ENCODE peak calls at places on chromosomes 6 and 20, in four cellular contexts. G, B, H and D are unnamed samples.

GRCh38 chr6:30875244-30876038 is 8.9 kb upstream of the DDR1 start:
- DNase-seq in H (no peak), B (peak; percentile 34), G (peak; percentile 77), D (no peak)

GRCh38 chr20:25254986-25255680 is 7.2 kb downstream of the PYGB start:
- DNase-seq in B (no peak), H (no peak), G (no peak), D (peak; percentile 89)

GRCh38 chr6:7052441-7052936 is 55.3 kb upstream of the RREB1 start:
- DNase-seq in H (no peak), G (no peak), B (peak; percentile 57), D (peak; percentile 38)

GRCh38 chr6:5132741-5133140 is 47.6 kb downstream of the PPP1R3G start:
- DNase-seq in B (peak; percentile 76), H (no peak), G (no peak), D (no peak)

GRCh38 chr6:104226798-104227444 is 632.8 kb downstream of the HACE1 start:
- DNase-seq in H (no peak), B (no peak), G (no peak), D (no peak)

GRCh38 chr6:45480697-45481415 is 103.1 kb upstream of the SUPT3H start:
- DNase-seq in G (no peak), H (no peak), B (no peak), D (no peak)

GRCh38 chr6:136764522-136764993 is 27.7 kb downstream of the MAP3K5 start:
- DNase-seq in B (no peak), G (no peak), H (no peak), D (no peak)

GRCh38 chr6:86856937-86857563 is 80.3 kb upstream of the HTR1E start:
- DNase-seq in H (peak; percentile 59), G (peak; percentile 10), B (peak; percentile 82), D (no peak)

GRCh38 chr6:87151471-87151785 is 3.9 kb upstream of the ZNF292 start:
- DNase-seq in B (no peak), H (no peak), G (no peak), D (no peak)

GRCh38 chr20:57809661-57810172 is 99.9 kb upstream of the PMEPA1 start:
- DNase-seq in B (no peak), H (no peak), G (no peak), D (peak; percentile 83)

GRCh38 chr6:16481680-16482079 is 243.3 kb downstream of the GMPR start:
- DNase-seq in H (no peak), B (no peak), G (no peak), D (no peak)

GRCh38 chr20:62733891-62734290 is 25.3 kb downstream of the NTSR1 start:
- DNase-seq in B (no peak), H (no peak), G (no peak), D (no peak)

GRCh38 chr20:62735331-62735821 is 26.7 kb downstream of the NTSR1 start:
- DNase-seq in H (no peak), G (no peak), B (no peak), D (peak; percentile 32)

GRCh38 chr20:62734336-62734735 is 25.7 kb downstream of the NTSR1 start:
- DNase-seq in H (no peak), G (no peak), B (no peak), D (no peak)

GRCh38 chr20:62736026-62736406 is 27.4 kb downstream of the NTSR1 start:
- DNase-seq in B (no peak), H (no peak), G (no peak), D (no peak)

DNA sequence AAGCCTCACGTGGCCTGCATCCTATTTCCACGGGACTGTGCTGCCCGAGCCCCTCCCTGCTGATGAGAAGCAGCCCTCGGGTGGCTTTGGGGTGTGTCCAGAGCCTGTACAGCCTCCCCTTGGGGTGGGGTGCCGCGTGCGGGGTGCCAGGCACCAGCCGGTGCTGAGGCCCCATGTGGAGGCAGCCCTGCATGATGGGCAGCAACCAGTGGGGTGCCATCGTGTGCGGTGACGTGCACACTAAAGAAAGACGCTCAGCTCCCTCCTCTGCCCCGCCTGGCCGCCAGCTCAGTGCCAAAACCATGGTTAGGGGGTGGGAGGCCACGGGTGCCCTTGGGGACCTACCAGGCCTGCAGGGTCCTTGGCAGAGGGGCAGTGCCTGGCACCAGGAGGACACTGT is 26.2 kb downstream of the NTSR1 start:
- DNase-seq in H (no peak), B (no peak), G (no peak), D (no peak)
- H3K4me1 ChIP-seq in H (peaks cover 5% of the 10 kb centered on the region), B (no peaks in the 10 kb centered on the region), G (peaks cover 45% of the 10 kb centered on the region), D (peaks cover 19% of the 10 kb centered on the region)

GRCh38 chr6:43250992-43251373 is 7.7 kb downstream of the TTBK1 start:
- DNase-seq in H (no peak), G (no peak), B (no peak), D (no peak)
- H3K27me3 ChIP-seq in H (no peaks in the 10 kb centered on the region), G (peaks cover 60% of the 10 kb centered on the region), B (peaks cover 12% of the 10 kb centered on the region), D (peaks cover 8% of the 10 kb centered on the region)

GRCh38 chr6:43828711-43829110 is 58.7 kb downstream of the VEGFA start:
- DNase-seq in H (no peak), G (peak; percentile 93), B (peak; percentile 85), D (no peak)
- TF ChIP-seq EZH2 in H (no peak), G (no peak), B (no peak), D (no peak)

GRCh38 chr6:169172435-169172834 is 81.2 kb downstream of the THBS2 start:
- DNase-seq in B (no peak), H (no peak), G (no peak), D (peak; percentile 8)
- H3K4me1 ChIP-seq in B (no peaks in the 10 kb centered on the region), H (no peaks in the 10 kb centered on the region), G (peaks cover 11% of the 10 kb centered on the region), D (no peaks in the 10 kb centered on the region)

DNA sequence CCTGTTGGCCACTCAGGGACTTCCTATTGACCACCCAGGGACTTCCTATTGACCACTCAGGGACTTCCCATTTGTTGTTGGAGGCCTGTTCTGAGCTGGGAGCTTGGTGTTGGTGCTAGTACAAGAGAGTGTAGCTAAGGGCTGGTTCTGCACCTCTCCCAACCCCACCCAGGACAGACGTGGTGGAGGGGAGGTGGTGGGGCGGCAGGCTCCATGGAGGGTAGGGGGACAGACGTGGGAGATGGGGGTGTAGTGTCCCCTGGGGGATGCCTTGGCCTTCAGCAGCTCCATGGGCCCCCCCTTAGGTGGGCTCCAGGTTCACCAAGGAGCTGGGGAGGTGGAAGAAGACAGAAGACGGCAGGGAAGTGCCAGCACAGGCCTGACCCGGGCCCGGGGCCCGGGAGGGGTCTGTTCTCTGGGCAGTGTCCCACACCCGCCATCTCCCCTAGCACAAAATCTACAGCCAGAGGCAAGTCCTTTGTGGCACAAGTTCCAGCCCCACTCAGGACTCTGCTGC is 33.9 kb downstream of the CHRNA4 start:
- DNase-seq in H (no peak), G (no peak), B (no peak), D (no peak)
- H3K27me3 ChIP-seq in H (peaks cover 65% of the 10 kb centered on the region), G (peaks cover 15% of the 10 kb centered on the region), B (no peaks in the 10 kb centered on the region), D (peaks cover 45% of the 10 kb centered on the region)

DNA sequence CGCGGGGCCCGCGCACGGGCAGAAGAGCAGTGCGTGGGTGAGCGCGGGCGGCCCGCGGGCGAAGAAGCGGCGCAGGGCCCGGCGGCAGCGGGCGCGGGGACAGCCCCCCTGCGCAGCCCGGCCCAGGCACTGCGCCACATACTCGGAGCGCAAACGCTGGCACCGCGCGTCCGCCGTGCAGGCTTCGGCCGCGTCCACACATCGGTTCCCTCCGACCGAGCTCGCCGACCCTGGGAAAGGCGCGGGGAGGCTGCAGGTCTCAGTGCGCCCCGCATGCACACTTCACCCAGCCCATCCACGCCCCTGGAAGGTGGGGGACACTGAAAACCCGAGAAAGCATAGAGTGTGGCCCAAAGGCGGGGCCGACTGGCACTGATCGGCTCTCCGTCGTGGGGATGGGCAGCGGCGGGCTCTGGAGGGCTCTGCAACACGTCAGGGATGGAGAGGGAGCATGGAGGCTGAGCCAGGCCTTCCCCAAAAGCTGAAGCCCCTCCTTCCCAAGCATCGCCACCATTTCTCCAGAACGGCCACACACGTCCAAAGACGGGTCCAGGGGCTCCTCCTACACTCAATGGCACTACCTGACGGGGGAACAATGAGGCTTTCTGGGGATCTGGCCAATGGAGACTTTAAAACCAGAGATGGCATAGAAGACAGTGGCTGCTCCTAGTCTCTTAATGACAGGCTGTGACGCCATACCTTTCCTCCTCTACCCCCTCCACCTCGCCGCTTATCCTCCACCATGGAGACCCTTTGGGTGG is 2.0 kb downstream of the GFRA4 start:
- DNase-seq in B (peak; percentile 62), H (no peak), G (no peak), D (no peak)
- TF ChIP-seq EZH2 in B (peak; percentile 39), H (no peak), G (no peak), D (no peak)

DNA sequence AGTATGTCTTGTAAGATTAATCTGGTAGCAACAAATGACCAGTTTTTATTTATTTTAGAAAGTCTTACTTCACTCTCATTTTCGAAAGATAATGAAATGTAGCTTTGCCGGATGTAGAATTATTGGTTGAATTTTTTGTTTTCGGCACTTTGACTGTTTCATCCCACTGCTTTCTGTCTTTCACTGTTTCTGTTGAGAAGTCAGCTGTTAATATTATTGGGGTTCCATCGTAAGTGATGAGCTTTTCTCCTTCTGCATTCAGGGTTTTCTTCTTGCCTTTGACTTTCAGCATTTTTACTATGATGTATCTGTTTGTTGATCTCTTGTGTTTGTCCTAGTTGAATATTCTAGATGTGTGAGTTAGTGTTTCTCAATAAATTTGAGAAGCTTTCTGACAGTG is 383.4 kb downstream of the PAX1 start:
- DNase-seq in H (no peak), B (no peak), G (no peak), D (no peak)
- H3K4me1 ChIP-seq in H (no peaks in the 10 kb centered on the region), B (no peaks in the 10 kb centered on the region), G (no peaks in the 10 kb centered on the region), D (no peaks in the 10 kb centered on the region)

DNA sequence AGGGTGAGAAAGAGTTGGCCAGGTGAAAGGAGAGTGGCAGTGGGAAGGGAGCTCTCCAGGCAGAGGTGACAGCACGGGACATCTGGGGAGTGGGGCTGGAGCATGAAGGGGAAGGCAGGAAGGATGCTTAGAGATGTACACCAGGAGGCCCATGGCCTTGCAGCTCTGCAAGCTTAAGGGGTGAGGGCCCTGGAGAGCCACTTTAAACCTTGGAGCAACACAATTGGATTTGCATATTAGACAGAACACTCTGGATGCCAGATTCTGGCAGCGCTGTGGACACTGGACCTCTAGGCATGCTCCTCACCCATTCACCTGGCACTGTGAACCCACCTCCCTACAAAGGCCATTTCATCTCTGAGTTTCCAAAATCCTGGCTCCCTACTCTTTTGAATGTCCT is 3.7 kb upstream of the CD40 start:
- DNase-seq in G (no peak), H (no peak), B (no peak), D (no peak)
- H3K27me3 ChIP-seq in G (peaks cover 11% of the 10 kb centered on the region), H (peaks cover 49% of the 10 kb centered on the region), B (peaks cover 35% of the 10 kb centered on the region), D (peaks cover 62% of the 10 kb centered on the region)

DNA sequence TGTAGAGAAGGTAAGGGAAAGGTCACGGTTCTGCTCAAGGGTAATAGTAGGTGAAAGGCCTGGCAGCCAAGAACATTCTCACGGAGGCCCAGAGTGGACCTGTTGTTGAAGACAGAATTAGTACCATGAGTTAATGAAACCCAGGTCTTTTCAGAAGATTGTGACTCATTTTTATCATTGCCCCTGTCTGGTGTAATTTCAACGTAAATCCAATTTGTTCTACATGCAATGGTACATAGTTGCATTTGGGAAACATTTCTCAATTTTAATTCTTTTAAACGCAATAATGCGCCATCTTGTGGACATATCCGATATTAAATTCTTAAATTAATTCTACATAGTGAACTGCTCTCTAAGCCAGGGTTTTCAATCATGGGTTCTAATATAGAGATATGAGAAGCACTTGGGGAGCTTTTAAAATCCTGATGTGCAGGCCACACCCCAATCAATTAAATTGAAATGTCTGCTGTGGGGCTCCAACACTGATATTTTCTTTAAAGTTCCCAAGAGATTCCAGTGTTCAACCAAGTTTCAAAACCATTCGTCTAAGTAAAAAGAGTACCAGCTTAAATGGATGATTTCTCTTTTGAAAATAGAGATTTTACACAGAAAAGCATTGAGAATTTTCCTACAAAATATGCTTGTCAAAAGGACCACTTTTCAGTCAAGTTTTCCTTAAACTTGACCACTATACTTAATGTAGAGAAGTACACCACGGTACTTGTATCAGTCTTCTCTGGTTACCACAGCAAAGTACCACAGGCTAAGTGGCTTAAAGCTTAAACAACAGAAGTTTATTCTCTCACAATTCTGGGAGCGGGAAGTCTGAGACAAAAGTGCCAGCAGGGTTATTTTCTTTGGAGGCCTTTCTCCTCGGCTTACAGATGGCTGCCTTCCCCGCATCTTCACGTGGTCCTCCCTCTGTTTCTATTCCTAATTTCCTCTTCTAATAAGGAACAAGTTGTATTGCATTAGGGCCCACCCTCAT is 257.6 kb downstream of the PLCB1 start:
- DNase-seq in H (peak; percentile 45), B (peak; percentile 69), G (peak; percentile 3), D (peak; percentile 41)
- TF ChIP-seq EZH2 in H (no peak), B (no peak), G (no peak), D (no peak)